ENCODE peak calls at places on chromosomes 2 and 18, in six cellular contexts. M is K562, X is IMR-90, E is A549, G is HCT116, R is HepG2. P is an unnamed sample.

GRCh38 chr2:88481937-88482336 is 29.4 kb upstream of the FOXI3 start:
- DNase-seq in M (no peak), X (peak; percentile 37), E (peak; percentile 51), G (no peak), R (no peak), P (no peak)

GRCh38 chr2:14632133-14632936 is at the start of gene LRATD1:
- DNase-seq in M (peak; percentile 69), X (peak; percentile 55), E (peak; percentile 53), G (no peak), R (peak; percentile 50), P (peak; percentile 97)

GRCh38 chr2:225030893-225031292 is 11.4 kb downstream of the DOCK10 start:
- DNase-seq in M (no peak), X (no peak), E (no peak), G (no peak), R (no peak), P (no peak)

GRCh38 chr2:207849443-207849842 is 79.7 kb upstream of the FZD5 start:
- DNase-seq in M (no peak), X (no peak), E (no peak), G (no peak), R (peak; percentile 29), P (no peak)

GRCh38 chr2:203909192-203909945 is 27.2 kb upstream of the ICOS start:
- DNase-seq in M (no peak), X (peak; percentile 80), E (peak; percentile 32), G (peak; percentile 13), R (peak; percentile 41), P (peak; percentile 48)

GRCh38 chr2:144015655-144016245 is 504.2 kb downstream of the ZEB2 start:
- DNase-seq in M (no peak), X (peak; percentile 98), E (peak; percentile 61), G (no peak), R (no peak), P (no peak)

GRCh38 chr2:182852787-182853186 is 13.7 kb downstream of the FRZB start:
- DNase-seq in M (no peak), X (no peak), E (no peak), G (no peak), R (no peak), P (no peak)

GRCh38 chr2:238127165-238128060 is 11.1 kb upstream of the KLHL30 start:
- DNase-seq in M (peak; percentile 77), X (peak; percentile 65), E (peak; percentile 44), G (no peak), R (peak; percentile 39), P (no peak)

GRCh38 chr2:20067992-20068727 is 16.7 kb upstream of the LAPTM4A start:
- DNase-seq in M (no peak), X (peak; percentile 96), E (peak; percentile 29), G (no peak), R (no peak), P (no peak)

GRCh38 chr2:232925153-232925768 is 55.2 kb downstream of the SNORC start:
- DNase-seq in M (no peak), X (no peak), E (no peak), G (no peak), R (no peak), P (no peak)

GRCh38 chr2:151669585-151670081 is 64.6 kb downstream of the NEB start:
- DNase-seq in M (peak; percentile 25), X (no peak), E (no peak), G (no peak), R (no peak), P (no peak)

GRCh38 chr2:186477782-186478181 is 8.3 kb upstream of the ZC3H15 start:
- DNase-seq in M (no peak), X (no peak), E (no peak), G (no peak), R (no peak), P (no peak)

GRCh38 chr18:13612111-13612997 is 114.0 kb downstream of the FAM210A start:
- DNase-seq in M (no peak), X (no peak), E (no peak), G (no peak), R (no peak), P (peak; percentile 67)

GRCh38 chr2:3244486-3244885 is 133.1 kb downstream of the EIPR1 start:
- DNase-seq in M (no peak), X (no peak), E (no peak), G (no peak), R (no peak), P (no peak)

GRCh38 chr18:48698707-48699106 is 159.9 kb downstream of the CTIF start:
- DNase-seq in M (no peak), X (no peak), E (no peak), G (no peak), R (no peak), P (no peak)

GRCh38 chr2:242069018-242069417 is 199.5 kb downstream of the RTP5 start:
- DNase-seq in M (no peak), X (no peak), E (no peak), G (no peak), R (no peak), P (no peak)

GRCh38 chr2:154446324-154446723 is 252.2 kb upstream of the KCNJ3 start:
- DNase-seq in M (no peak), X (no peak), E (no peak), G (no peak), R (no peak), P (no peak)

GRCh38 chr2:234981197-234982095 is 29.6 kb downstream of the SH3BP4 start:
- DNase-seq in M (no peak), X (peak; percentile 100), E (peak; percentile 94), G (peak; percentile 73), R (peak; percentile 94), P (peak; percentile 58)

GRCh38 chr2:223101340-223102039 is 49.5 kb downstream of the KCNE4 start:
- DNase-seq in M (peak; percentile 36), X (peak; percentile 55), E (peak; percentile 63), G (peak; percentile 73), R (peak; percentile 31), P (peak; percentile 42)
- TF ChIP-seq RAD21 in M (peak; percentile 77), X (peak; percentile 70), E (peak; percentile 78), G (peak; percentile 85), R (peak; percentile 54), P (peak; percentile 62)

GRCh38 chr2:47016172-47016913 is 100.7 kb upstream of the MCFD2 start:
- DNase-seq in M (peak; percentile 37), X (peak; percentile 98), E (peak; percentile 82), G (peak; percentile 60), R (no peak), P (no peak)

GRCh38 chr2:47013383-47013782 is 97.8 kb upstream of the MCFD2 start:
- DNase-seq in M (no peak), X (no peak), E (no peak), G (no peak), R (no peak), P (no peak)

GRCh38 chr2:47014564-47015051 is 99.0 kb upstream of the MCFD2 start:
- DNase-seq in M (no peak), X (no peak), E (no peak), G (no peak), R (no peak), P (no peak)

GRCh38 chr2:47015730-47016129 is 100.1 kb upstream of the MCFD2 start:
- DNase-seq in M (no peak), X (no peak), E (no peak), G (no peak), R (no peak), P (no peak)

GRCh38 chr2:47015206-47015605 is 99.6 kb upstream of the MCFD2 start:
- DNase-seq in M (no peak), X (no peak), E (peak; percentile 46), G (no peak), R (peak; percentile 31), P (peak; percentile 72)
- TF ChIP-seq RAD21 in M (no peak), X (peak; percentile 18), E (peak; percentile 69), G (peak; percentile 75), R (no peak), P (peak; percentile 76)

GRCh38 chr18:70294471-70295191 is 5.8 kb downstream of the SOCS6 start:
- DNase-seq in M (no peak), X (no peak), E (no peak), G (no peak), R (no peak), P (peak; percentile 56)
- TF ChIP-seq RAD21 in M (no peak), X (no peak), E (no peak), G (no peak), R (no peak), P (no peak)

DNA sequence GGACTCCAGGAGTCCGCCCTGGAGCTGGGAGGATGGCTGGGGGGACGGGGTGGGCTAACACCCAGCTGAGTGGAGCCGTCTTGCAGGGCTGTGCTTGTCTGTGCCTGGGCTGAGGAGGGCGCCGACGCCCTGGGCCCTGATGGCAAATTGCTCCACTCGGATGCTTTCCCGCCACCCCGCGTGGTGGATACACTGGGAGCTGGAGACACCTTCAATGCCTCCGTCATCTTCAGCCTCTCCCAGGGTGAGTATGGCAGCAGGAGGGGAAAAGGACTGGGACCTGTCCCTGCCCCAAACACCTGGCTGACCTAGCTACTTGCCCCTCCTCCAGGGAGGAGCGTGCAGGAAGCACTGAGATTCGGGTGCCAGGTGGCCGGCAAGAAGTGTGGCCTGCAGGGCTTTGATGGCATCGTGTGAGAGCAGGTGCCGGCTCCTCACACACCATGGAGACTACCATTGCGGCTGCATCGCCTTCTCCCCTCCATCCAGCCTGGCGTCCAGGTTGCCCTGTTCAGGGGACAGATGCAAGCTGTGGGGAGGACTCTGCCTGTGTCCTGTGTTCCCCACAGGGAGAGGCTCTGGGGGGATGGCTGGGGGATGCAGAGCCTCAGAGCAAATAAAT is 12.9 kb downstream of the KHK start:
- DNase-seq in M (no peak), X (no peak), E (no peak), G (no peak), R (no peak), P (peak; percentile 44)
- TF ChIP-seq RAD21 in M (no peak), X (no peak), E (no peak), G (no peak), R (no peak), P (no peak)

GRCh38 chr18:8726281-8726680 is 20.9 kb downstream of the MTCL1 start:
- DNase-seq in M (no peak), X (no peak), E (no peak), G (no peak), R (no peak), P (no peak)

GRCh38 chr18:8721716-8722115 is 16.4 kb downstream of the MTCL1 start:
- DNase-seq in M (no peak), X (peak; percentile 69), E (peak; percentile 56), G (peak; percentile 48), R (peak; percentile 41), P (no peak)

GRCh38 chr18:8726963-8727730 is 21.8 kb downstream of the MTCL1 start:
- DNase-seq in M (no peak), X (no peak), E (no peak), G (no peak), R (no peak), P (no peak)

GRCh38 chr18:8722946-8723477 is 17.7 kb downstream of the MTCL1 start:
- DNase-seq in M (no peak), X (no peak), E (no peak), G (no peak), R (peak; percentile 34), P (no peak)

GRCh38 chr18:8724452-8724851 is 19.1 kb downstream of the MTCL1 start:
- DNase-seq in M (no peak), X (no peak), E (no peak), G (no peak), R (no peak), P (no peak)
- TF ChIP-seq RAD21 in M (no peak), X (no peak), E (no peak), G (no peak), R (no peak), P (no peak)

GRCh38 chr2:199810422-199811250 is 40.4 kb downstream of the FTCDNL1 start:
- DNase-seq in M (no peak), X (peak; percentile 36), E (no peak), G (no peak), R (no peak), P (no peak)
- TF ChIP-seq RAD21 in M (no peak), X (no peak), E (no peak), G (no peak), R (no peak), P (no peak)